ENCODE peak calls at places on chromosomes 13 and 19, in seven cellular contexts. N, Q, U, L, A, Y and I are unnamed samples.

GRCh38 chr13:66461021-66461420 is 769.1 kb downstream of the PCDH9 start:
- DNase-seq in N (no peak), Q (no peak), U (no peak), L (no peak), A (no peak), Y (no peak), I (no peak)

GRCh38 chr13:50672025-50672424 is 171.5 kb downstream of the DLEU7 start:
- DNase-seq in N (no peak), Q (no peak), U (no peak), L (no peak), A (no peak), Y (no peak), I (no peak)

GRCh38 chr19:411723-412355 is 2.9 kb upstream of the C2CD4C start:
- DNase-seq in N (no peak), Q (no peak), U (no peak), L (no peak), A (no peak), Y (no peak), I (no peak)

GRCh38 chr13:43865892-43866291 is 13.6 kb downstream of the CCDC122 start:
- DNase-seq in N (no peak), Q (no peak), U (no peak), L (no peak), A (no peak), Y (peak), I (no peak)

GRCh38 chr13:40125336-40125735 is 469.9 kb downstream of the COG6 start:
- DNase-seq in N (no peak), Q (no peak), U (no peak), L (no peak), A (no peak), Y (no peak), I (no peak)

GRCh38 chr13:58313219-58313618 is 681.7 kb downstream of the PCDH17 start:
- DNase-seq in N (no peak), Q (no peak), U (no peak), L (no peak), A (no peak), Y (no peak), I (no peak)

GRCh38 chr13:58712191-58712590 is 1080.6 kb downstream of the PCDH17 start:
- DNase-seq in N (no peak), Q (no peak), U (peak), L (no peak), A (no peak), Y (peak), I (no peak)

GRCh38 chr13:32647926-32648325 is 61.7 kb downstream of the PDS5B start:
- DNase-seq in N (no peak), Q (no peak), U (no peak), L (no peak), A (no peak), Y (no peak), I (no peak)

GRCh38 chr13:24851546-24851945 is 87.6 kb downstream of the RNF17 start:
- DNase-seq in N (no peak), Q (no peak), U (no peak), L (no peak), A (no peak), Y (no peak), I (no peak)

GRCh38 chr19:13102666-13103584 is at the start of gene LYL1:
- DNase-seq in N (no peak), Q (peak), U (no peak), L (peak), A (no peak), Y (no peak), I (no peak)

GRCh38 chr19:3653865-3654513 is 27.4 kb upstream of the CACTIN start:
- DNase-seq in N (no peak), Q (no peak), U (no peak), L (no peak), A (no peak), Y (no peak), I (peak)

GRCh38 chr19:9914001-9914314 is 22.4 kb downstream of the OLFM2 start:
- DNase-seq in N (no peak), Q (no peak), U (no peak), L (no peak), A (no peak), Y (no peak), I (no peak)

GRCh38 chr13:98403076-98403475 is 173.8 kb downstream of the STK24 start:
- DNase-seq in N (no peak), Q (no peak), U (no peak), L (no peak), A (no peak), Y (no peak), I (no peak)

GRCh38 chr13:113643593-113643992 is 14.4 kb downstream of the ATP4B start:
- DNase-seq in N (no peak), Q (no peak), U (no peak), L (no peak), A (no peak), Y (no peak), I (no peak)

GRCh38 chr19:42279148-42279901 is 10.3 kb downstream of the CIC start:
- DNase-seq in N (no peak), Q (no peak), U (peak), L (no peak), A (no peak), Y (no peak), I (no peak)

GRCh38 chr13:52845766-52846566 is 2.5 kb downstream of the PCDH8 start:
- DNase-seq in N (no peak), Q (peak), U (no peak), L (no peak), A (peak), Y (no peak), I (no peak)

GRCh38 chr19:41223431-41224234 is 4.6 kb downstream of the AXL start:
- DNase-seq in N (no peak), Q (no peak), U (peak), L (no peak), A (no peak), Y (peak), I (no peak)

GRCh38 chr19:1384085-1384462 is 367 bp downstream of the NDUFS7 start:
- DNase-seq in N (no peak), Q (no peak), U (no peak), L (no peak), A (no peak), Y (no peak), I (no peak)

GRCh38 chr13:62293081-62293480 is 877.4 kb upstream of the PCDH20 start:
- DNase-seq in N (no peak), Q (no peak), U (no peak), L (no peak), A (no peak), Y (peak), I (no peak)

GRCh38 chr19:49690656-49691242 is at the start of gene CPT1C:
- DNase-seq in N (no peak), Q (peak), U (no peak), L (peak), A (peak), Y (no peak), I (no peak)

GRCh38 chr13:108855737-108856387 is 226.5 kb downstream of the MYO16 start:
- DNase-seq in N (no peak), Q (no peak), U (no peak), L (no peak), A (no peak), Y (no peak), I (no peak)

GRCh38 chr13:31056650-31057275 is 104.9 kb downstream of the HSPH1 start:
- DNase-seq in N (no peak), Q (no peak), U (no peak), L (no peak), A (no peak), Y (no peak), I (no peak)